ENCODE peak calls at places on chromosomes 4 and X, in eight cellular contexts. O is mammary epithelial cell, V is ovary, W is AG09309, H is epithelial cell of esophagus, U is pancreas, F is type B pancreatic cell, M is vagina. G is an unnamed sample.

GRCh38 chrX:84712621-84713020 is 210.4 kb upstream of the HDX start:
- DNase-seq in O (no peak), V (no peak), W (no peak), H (no peak), U (no peak), F (no peak), M (no peak), G (no peak)

GRCh38 chrX:132809581-132809980 is 148.8 kb downstream of the HS6ST2 start:
- DNase-seq in O (no peak), V (no peak), W (no peak), H (peak), U (no peak), F (no peak), M (no peak), G (peak)

GRCh38 chrX:12984629-12985303 is 9.9 kb downstream of the TMSB4X start:
- DNase-seq in O (peak), V (no peak), W (no peak), H (peak), U (peak), F (no peak), M (no peak), G (no peak)

GRCh38 chr4:127775843-127776242 is 6.3 kb upstream of the HSPA4L start:
- DNase-seq in O (no peak), V (no peak), W (no peak), H (no peak), U (no peak), F (no peak), M (no peak), G (no peak)

GRCh38 chrX:48083212-48083611 is 11.8 kb upstream of the ZNF630 start:
- DNase-seq in O (peak), V (peak), W (no peak), H (peak), U (no peak), F (no peak), M (no peak), G (no peak)

GRCh38 chr4:177163532-177163931 is 146.1 kb upstream of the NEIL3 start:
- DNase-seq in O (peak), V (no peak), W (no peak), H (no peak), U (no peak), F (no peak), M (no peak), G (peak)

GRCh38 chr4:104896623-104897296 is 249.9 kb upstream of the TET2 start:
- DNase-seq in O (peak), V (no peak), W (no peak), H (peak), U (no peak), F (no peak), M (no peak), G (no peak)

GRCh38 chr4:173486714-173487392 is 43.2 kb downstream of the HAND2 start:
- DNase-seq in O (no peak), V (no peak), W (no peak), H (no peak), U (no peak), F (no peak), M (no peak), G (no peak)

GRCh38 chr4:108166441-108167315 is 2.1 kb downstream of the LEF1 start:
- DNase-seq in O (no peak), V (no peak), W (no peak), H (no peak), U (peak), F (no peak), M (no peak), G (no peak)

GRCh38 chr4:81335221-81335912 is 120.3 kb upstream of the PRKG2 start:
- DNase-seq in O (no peak), V (no peak), W (no peak), H (no peak), U (no peak), F (no peak), M (no peak), G (no peak)

GRCh38 chrX:34197946-34198345 is 65.8 kb upstream of the FAM47A start:
- DNase-seq in O (no peak), V (no peak), W (no peak), H (no peak), U (no peak), F (no peak), M (no peak), G (no peak)

GRCh38 chr4:2482693-2483092 is 13.8 kb downstream of the RNF4 start:
- DNase-seq in O (no peak), V (peak), W (no peak), H (no peak), U (no peak), F (no peak), M (no peak), G (no peak)

GRCh38 chr4:177339794-177340374 is 30.2 kb downstream of the NEIL3 start:
- DNase-seq in O (peak), V (no peak), W (peak), H (peak), U (no peak), F (no peak), M (no peak), G (peak)

GRCh38 chrX:17377047-17377692 is 2.2 kb downstream of the NHS start:
- DNase-seq in O (peak), V (peak), W (no peak), H (peak), U (no peak), F (peak), M (no peak), G (no peak)

GRCh38 chr4:82515705-82516104 is 46.1 kb downstream of the TMEM150C start:
- DNase-seq in O (peak), V (peak), W (peak), H (peak), U (no peak), F (no peak), M (no peak), G (peak)

GRCh38 chr4:114191496-114191895 is 212.0 kb upstream of the ARSJ start:
- DNase-seq in O (no peak), V (no peak), W (no peak), H (no peak), U (no peak), F (no peak), M (no peak), G (no peak)

GRCh38 chrX:53930513-53931380 is 113.5 kb downstream of the PHF8 start:
- DNase-seq in O (no peak), V (no peak), W (no peak), H (peak), U (no peak), F (no peak), M (no peak), G (no peak)

GRCh38 chrX:39854772-39855747 is 242.7 kb downstream of the BCOR start:
- DNase-seq in O (no peak), V (no peak), W (no peak), H (no peak), U (no peak), F (no peak), M (no peak), G (no peak)

GRCh38 chr4:13541720-13542576 is 2.4 kb downstream of the NKX3-2 start:
- DNase-seq in O (no peak), V (no peak), W (no peak), H (peak), U (peak), F (peak), M (peak), G (no peak)

GRCh38 chr4:106208481-106209460 is 107.2 kb downstream of the TBCK start:
- DNase-seq in O (no peak), V (no peak), W (no peak), H (no peak), U (no peak), F (no peak), M (no peak), G (no peak)

GRCh38 chrX:141341341-141341740 is 99.0 kb upstream of the SPANXC start:
- DNase-seq in O (peak), V (no peak), W (peak), H (peak), U (no peak), F (no peak), M (no peak), G (peak)

GRCh38 chrX:40922307-40922706 is 162.9 kb upstream of the USP9X start:
- DNase-seq in O (peak), V (no peak), W (no peak), H (peak), U (no peak), F (no peak), M (no peak), G (no peak)

GRCh38 chrX:150225266-150225665 is 137.9 kb upstream of the MAMLD1 start:
- DNase-seq in O (no peak), V (no peak), W (no peak), H (no peak), U (no peak), F (peak), M (peak), G (no peak)

GRCh38 chr4:56505269-56506109 is at the start of gene ARL9:
- DNase-seq in O (peak), V (peak), W (peak), H (peak), U (peak), F (no peak), M (no peak), G (no peak)

GRCh38 chrX:154749856-154750255 is 1.0 kb downstream of the GAB3 start:
- DNase-seq in O (no peak), V (no peak), W (no peak), H (no peak), U (no peak), F (no peak), M (no peak), G (no peak)

GRCh38 chrX:21725498-21725897 is 32.4 kb downstream of the SMPX start:
- DNase-seq in O (peak), V (no peak), W (no peak), H (peak), U (no peak), F (no peak), M (no peak), G (no peak)

GRCh38 chr4:165461176-165461835 is 82.5 kb downstream of the CPE start:
- DNase-seq in O (no peak), V (peak), W (peak), H (peak), U (no peak), F (no peak), M (no peak), G (peak)

GRCh38 chrX:32397562-32398216 is 813.7 kb downstream of the DMD start:
- DNase-seq in O (no peak), V (no peak), W (no peak), H (no peak), U (no peak), F (no peak), M (no peak), G (no peak)

GRCh38 chrX:153438522-153438921 is 7.3 kb downstream of the TREX2 start:
- DNase-seq in O (no peak), V (no peak), W (no peak), H (peak), U (no peak), F (no peak), M (no peak), G (no peak)

GRCh38 chr4:147019061-147019460 is 73.4 kb upstream of the TTC29 start:
- DNase-seq in O (peak), V (no peak), W (peak), H (peak), U (peak), F (no peak), M (no peak), G (peak)

GRCh38 chrX:1521459-1521956 is 15.5 kb downstream of the P2RY8 start:
- DNase-seq in O (no peak), V (no peak), W (no peak), H (no peak), U (no peak), F (no peak), M (peak), G (no peak)

GRCh38 chr4:181702864-181703263 is 540.3 kb upstream of the TENM3 start:
- DNase-seq in O (no peak), V (no peak), W (no peak), H (no peak), U (no peak), F (no peak), M (no peak), G (no peak)

GRCh38 chr4:172830295-172830764 is 338.3 kb upstream of the GALNT7 start:
- DNase-seq in O (no peak), V (no peak), W (no peak), H (peak), U (no peak), F (no peak), M (no peak), G (no peak)

GRCh38 chr4:152577708-152578421 is 42.0 kb upstream of the FBXW7 start:
- DNase-seq in O (no peak), V (no peak), W (no peak), H (no peak), U (no peak), F (no peak), M (no peak), G (no peak)
- TF ChIP-seq CTCF in O (no peak), V (no peak), W (no peak), H (no peak), U (no peak), F (no peak), M (no peak), G (no peak)

GRCh38 chr4:125739760-125740159 is 425.0 kb downstream of the FAT4 start:
- DNase-seq in O (no peak), V (no peak), W (no peak), H (no peak), U (no peak), F (no peak), M (no peak), G (no peak)

GRCh38 chr4:125735107-125735506 is 420.4 kb downstream of the FAT4 start:
- DNase-seq in O (peak), V (no peak), W (peak), H (peak), U (no peak), F (no peak), M (no peak), G (peak)

GRCh38 chr4:125734504-125734903 is 419.7 kb downstream of the FAT4 start:
- DNase-seq in O (no peak), V (no peak), W (no peak), H (no peak), U (no peak), F (no peak), M (no peak), G (no peak)

GRCh38 chr4:125732682-125733081 is 417.9 kb downstream of the FAT4 start:
- DNase-seq in O (no peak), V (no peak), W (no peak), H (no peak), U (no peak), F (no peak), M (no peak), G (no peak)

DNA sequence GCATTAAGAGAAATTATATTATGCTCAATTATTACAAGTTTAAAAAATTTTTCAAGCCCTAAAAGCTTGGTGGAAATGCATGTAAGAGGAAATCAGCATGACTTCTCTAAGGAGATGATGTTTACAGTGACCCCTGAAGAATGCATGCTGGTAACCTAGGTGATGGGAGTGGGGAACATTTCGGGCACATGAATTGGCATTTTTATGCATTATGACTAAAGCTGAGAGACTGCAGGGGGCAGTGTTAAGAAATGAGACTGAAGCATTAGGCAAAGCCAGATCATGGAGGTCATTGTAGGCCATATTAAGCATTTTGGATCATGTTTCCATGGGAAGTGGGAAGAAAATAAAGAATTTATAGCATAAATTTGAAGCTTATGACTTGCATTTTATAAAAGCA is 421.3 kb downstream of the FAT4 start:
- DNase-seq in O (no peak), V (no peak), W (no peak), H (no peak), U (no peak), F (no peak), M (no peak), G (no peak)
- TF ChIP-seq CTCF in O (no peak), V (no peak), W (peak), H (no peak), U (no peak), F (peak), M (no peak), G (peak)

GRCh38 chr4:139557506-139558110 is 1.6 kb upstream of the SETD7 start:
- DNase-seq in O (no peak), V (no peak), W (no peak), H (no peak), U (no peak), F (no peak), M (no peak), G (no peak)
- TF ChIP-seq CTCF in O (no peak), V (no peak), W (no peak), H (no peak), U (no peak), F (no peak), M (no peak), G (no peak)

GRCh38 chrX:117429511-117429910 is 687.1 kb downstream of the KLHL13 start:
- DNase-seq in O (no peak), V (no peak), W (no peak), H (no peak), U (no peak), F (no peak), M (no peak), G (no peak)
- TF ChIP-seq CTCF in O (no peak), V (no peak), W (no peak), H (no peak), U (no peak), F (no peak), M (no peak), G (no peak)

GRCh38 chrX:68183612-68184214 is 249.6 kb downstream of the OPHN1 start:
- DNase-seq in O (no peak), V (no peak), W (no peak), H (peak), U (no peak), F (no peak), M (no peak), G (no peak)
- TF ChIP-seq CTCF in O (peak), V (no peak), W (peak), H (peak), U (peak), F (peak), M (no peak), G (peak)

G was measured in epithelial cell of proximal tubule.